ENCODE peak calls at places on chromosome 2, in eight cellular contexts. C is lower leg skin, V is HCT116, E is tibial nerve, L is A549, J is GM12891, A is H1, B is uterus. N is an unnamed sample.

GRCh38 chr2:198913394-198914152 is 544.2 kb downstream of the SATB2 start:
- DNase-seq in J (peak), V (no peak), C (no peak), L (no peak), B (no peak), E (no peak), A (no peak), N (no peak)

GRCh38 chr2:241068942-241069810 is 32.9 kb downstream of the MTERF4 start:
- DNase-seq in B (peak), A (no peak), C (peak), V (no peak), L (no peak), J (no peak), E (peak), N (no peak)

GRCh38 chr2:65522922-65523321 is 90.5 kb upstream of the SPRED2 start:
- DNase-seq in E (no peak), L (no peak), C (no peak), V (no peak), A (no peak), B (no peak), J (no peak), N (no peak)

GRCh38 chr2:171016125-171016524 is 87.1 kb downstream of the GORASP2 start:
- DNase-seq in B (no peak), A (no peak), J (no peak), E (no peak), V (no peak), L (no peak), C (no peak), N (no peak)

GRCh38 chr2:232502901-232503791 is 15.5 kb upstream of the ECEL1 start:
- DNase-seq in J (no peak), B (no peak), L (peak), E (no peak), V (no peak), A (no peak), C (no peak), N (peak)

GRCh38 chr2:63364866-63365265 is 223.4 kb downstream of the WDPCP start:
- DNase-seq in V (no peak), E (no peak), J (no peak), A (no peak), L (no peak), B (no peak), C (no peak), N (no peak)

GRCh38 chr2:167069855-167070254 is 181.6 kb downstream of the XIRP2 start:
- DNase-seq in B (no peak), V (no peak), L (no peak), A (no peak), C (no peak), J (no peak), E (no peak), N (no peak)

GRCh38 chr2:120014231-120014990 is 1.5 kb downstream of the EPB41L5 start:
- DNase-seq in J (no peak), V (no peak), L (no peak), E (no peak), A (no peak), C (no peak), B (no peak), N (no peak)

GRCh38 chr2:63038034-63038433 is 12.6 kb upstream of the OTX1 start:
- DNase-seq in A (no peak), V (no peak), B (no peak), J (no peak), L (no peak), C (no peak), E (no peak), N (no peak)

GRCh38 chr2:228545041-228545440 is 363.6 kb upstream of the SPHKAP start:
- DNase-seq in V (no peak), C (no peak), A (no peak), B (no peak), J (no peak), E (no peak), L (no peak), N (no peak)

GRCh38 chr2:138621139-138621538 is 119.6 kb downstream of the SPOPL start:
- DNase-seq in J (no peak), V (no peak), A (no peak), B (no peak), E (no peak), C (no peak), L (no peak), N (no peak)

GRCh38 chr2:237699870-237700582 is 72.6 kb downstream of the LRRFIP1 start:
- DNase-seq in L (no peak), B (no peak), A (no peak), E (no peak), J (no peak), V (no peak), C (peak), N (no peak)

GRCh38 chr2:236945431-236946016 is 140.2 kb upstream of the COPS8 start:
- DNase-seq in C (no peak), V (no peak), J (no peak), E (no peak), L (no peak), B (no peak), A (no peak), N (no peak)

GRCh38 chr2:236637691-236638569 is 68.3 kb downstream of the ACKR3 start:
- DNase-seq in L (no peak), E (no peak), A (no peak), J (no peak), V (no peak), C (peak), B (peak), N (no peak)

GRCh38 chr2:127581050-127581345 is 45.5 kb downstream of the MYO7B start:
- DNase-seq in B (no peak), L (no peak), V (no peak), C (peak), E (no peak), J (no peak), A (no peak), N (no peak)

GRCh38 chr2:236943841-236944513 is 141.7 kb upstream of the COPS8 start:
- DNase-seq in B (no peak), V (no peak), J (no peak), A (no peak), C (no peak), E (no peak), L (no peak), N (no peak)

GRCh38 chr2:120566331-120567035 is 169.2 kb upstream of the GLI2 start:
- DNase-seq in J (no peak), L (no peak), B (no peak), C (no peak), E (peak), A (no peak), V (no peak), N (no peak)

GRCh38 chr2:15688924-15689568 is 97.4 kb downstream of the DDX1 start:
- DNase-seq in C (no peak), L (no peak), V (no peak), B (no peak), A (no peak), J (no peak), E (no peak), N (no peak)

GRCh38 chr2:234674781-234675201 is 177.9 kb upstream of the ARL4C start:
- DNase-seq in V (no peak), E (no peak), C (no peak), L (no peak), A (no peak), B (no peak), J (no peak), N (no peak)

GRCh38 chr2:142876423-142876822 is 1.0 kb upstream of the KYNU start:
- DNase-seq in L (no peak), J (no peak), E (no peak), V (no peak), B (no peak), A (no peak), C (no peak), N (no peak)

GRCh38 chr2:85431787-85432186 is 13.3 kb downstream of the SH2D6 start:
- DNase-seq in V (no peak), E (no peak), L (no peak), A (no peak), C (no peak), J (no peak), B (no peak), N (no peak)

GRCh38 chr2:118738524-118739308 is 108.7 kb downstream of the EN1 start:
- DNase-seq in A (no peak), B (peak), V (peak), C (peak), L (peak), J (no peak), E (no peak), N (no peak)

GRCh38 chr2:53787255-53787910 is 539 bp downstream of the ERLEC1 start:
- DNase-seq in B (no peak), V (no peak), J (no peak), C (no peak), E (no peak), L (no peak), A (no peak), N (peak)

GRCh38 chr2:74552914-74553811 is 579 bp downstream of the LOXL3 start:
- DNase-seq in J (no peak), E (no peak), C (peak), B (no peak), V (no peak), A (no peak), L (no peak), N (peak)

GRCh38 chr2:45851111-45851510 is 199.6 kb downstream of the PRKCE start:
- DNase-seq in C (no peak), B (no peak), V (no peak), E (no peak), J (no peak), A (no peak), L (no peak), N (no peak)

GRCh38 chr2:45614871-45615270 is 3.8 kb upstream of the SRBD1 start:
- DNase-seq in E (no peak), C (no peak), B (no peak), L (no peak), A (no peak), J (no peak), V (no peak), N (no peak)

GRCh38 chr2:68837164-68837860 is 33.9 kb downstream of the BMP10 start:
- DNase-seq in B (peak), C (peak), J (no peak), E (peak), V (peak), L (peak), A (peak), N (peak)

GRCh38 chr2:70906439-70907018 is 29.2 kb upstream of the ATP6V1B1 start:
- DNase-seq in A (no peak), E (no peak), J (no peak), V (no peak), C (peak), L (no peak), B (no peak), N (no peak)

GRCh38 chr2:167964650-167965404 is 282.6 kb downstream of the STK39 start:
- DNase-seq in A (no peak), B (no peak), C (no peak), E (no peak), J (no peak), V (no peak), L (no peak), N (no peak)

GRCh38 chr2:214226061-214226460 is 184.8 kb upstream of the VWC2L start:
- DNase-seq in C (no peak), E (no peak), A (no peak), J (no peak), V (no peak), B (no peak), L (no peak), N (no peak)

DNA sequence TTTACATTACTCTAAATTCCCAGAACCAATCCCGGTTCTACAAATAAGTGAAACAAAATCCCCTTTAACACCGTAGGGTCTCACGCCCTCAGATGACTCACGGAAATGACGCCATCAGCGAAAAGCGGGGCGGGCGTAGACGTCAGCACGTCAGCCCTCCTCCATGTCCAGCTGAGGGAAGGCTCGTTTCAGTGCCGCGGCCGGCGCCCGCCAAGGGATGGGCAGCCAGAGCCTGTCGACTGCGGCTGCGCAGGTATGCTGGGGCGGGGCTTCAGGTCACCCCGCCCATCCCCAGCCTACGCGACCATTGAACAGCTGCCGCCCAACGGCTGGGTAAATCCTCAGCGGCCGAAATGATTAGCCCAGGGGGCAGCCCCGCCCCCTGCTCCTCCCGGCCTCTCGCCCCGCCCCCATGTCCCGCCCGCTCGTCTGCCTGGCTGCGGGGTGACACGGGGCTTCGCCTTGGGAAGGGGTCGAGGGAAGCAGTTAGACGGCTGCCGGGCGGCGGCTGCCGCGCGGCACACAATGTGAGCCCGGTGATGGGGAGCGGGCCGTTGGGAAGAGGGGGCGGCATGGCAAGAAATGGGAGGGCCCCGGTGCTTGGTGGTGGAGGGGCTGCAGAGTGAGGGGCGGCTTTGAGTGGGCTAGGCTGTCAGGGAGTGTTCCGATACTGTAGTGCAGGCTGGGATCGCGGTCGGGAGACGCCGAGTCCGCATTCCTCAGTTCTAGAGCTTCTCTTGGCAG is at the start of gene NBEAL1:
- DNase-seq in J (peak), A (peak), B (peak), C (peak), L (peak), E (peak), V (peak), N (peak)
- TF ChIP-seq POLR2A in J (peak), A (peak), B (peak), C (no peak), L (peak), E (peak), V (no peak), N (peak)

DNA sequence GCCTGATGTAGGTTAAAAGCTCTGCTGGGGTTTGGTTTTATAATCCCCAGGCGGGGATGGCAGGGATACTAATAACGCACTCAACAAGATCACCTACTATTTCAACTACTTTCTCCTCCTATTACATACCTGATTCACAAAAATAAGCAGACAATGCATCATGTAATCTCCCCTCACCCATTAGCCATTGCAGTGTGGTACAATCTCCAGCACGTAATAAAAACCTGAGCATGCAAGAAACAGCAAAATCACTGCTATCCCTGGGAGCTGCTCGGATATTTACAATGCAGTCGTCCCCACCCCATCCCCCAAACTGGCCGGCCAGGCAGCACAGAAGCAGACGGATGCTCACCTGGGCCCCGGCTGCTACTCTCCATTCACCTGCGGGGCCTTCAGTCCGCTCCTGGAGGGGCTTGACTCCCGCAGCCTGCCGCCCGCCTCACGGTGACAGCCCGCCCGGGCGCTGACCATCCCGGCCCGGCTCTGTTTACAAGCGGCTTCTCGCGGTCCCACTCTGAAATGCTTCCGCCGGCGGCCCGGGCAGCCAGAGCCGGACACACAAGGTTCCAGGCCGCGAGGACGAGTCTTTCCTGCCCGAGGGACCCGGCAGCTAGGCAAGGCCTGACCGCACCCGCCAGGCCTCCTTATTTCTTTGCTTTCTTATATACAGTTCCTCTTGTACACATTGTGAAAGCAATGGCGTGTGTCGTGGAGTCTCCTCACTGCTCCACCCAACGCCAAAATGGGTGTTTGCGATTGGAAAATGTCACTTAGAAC is at the start of gene PLEKHM3:
- DNase-seq in V (peak), E (peak), L (peak), A (no peak), J (peak), C (peak), B (peak), N (peak)
- TF ChIP-seq POLR2A in V (no peak), E (peak), L (peak), A (peak), J (peak), C (no peak), B (peak), N (peak)

GRCh38 chr2:175004980-175005832 is at the start of gene CHN1:
- DNase-seq in J (peak), L (peak), B (peak), C (peak), E (peak), A (no peak), V (no peak), N (peak)
- TF ChIP-seq POLR2A in J (no peak), L (peak), B (peak), C (no peak), E (peak), A (peak), V (no peak), N (no peak)

GRCh38 chr2:156399224-156399949 is 36.8 kb upstream of the GPD2 start:
- DNase-seq in B (peak), J (no peak), L (peak), C (no peak), A (no peak), V (no peak), E (no peak), N (no peak)

GRCh38 chr2:156401863-156402262 is 34.3 kb upstream of the GPD2 start:
- DNase-seq in V (no peak), B (no peak), A (no peak), L (no peak), J (no peak), C (no peak), E (no peak), N (no peak)

GRCh38 chr2:156400704-156401678 is 35.2 kb upstream of the GPD2 start:
- DNase-seq in L (peak), B (peak), E (peak), J (peak), A (peak), V (peak), C (peak), N (peak)

GRCh38 chr2:156398176-156398575 is 38.0 kb upstream of the GPD2 start:
- DNase-seq in J (no peak), V (no peak), C (no peak), A (no peak), L (no peak), E (no peak), B (no peak), N (no peak)

GRCh38 chr2:156399950-156400703 is 36.1 kb upstream of the GPD2 start:
- DNase-seq in V (peak), A (peak), C (peak), E (peak), B (peak), J (peak), L (peak), N (no peak)
- TF ChIP-seq POLR2A in V (peak), A (no peak), C (no peak), E (peak), B (peak), J (no peak), L (no peak), N (no peak)

DNA sequence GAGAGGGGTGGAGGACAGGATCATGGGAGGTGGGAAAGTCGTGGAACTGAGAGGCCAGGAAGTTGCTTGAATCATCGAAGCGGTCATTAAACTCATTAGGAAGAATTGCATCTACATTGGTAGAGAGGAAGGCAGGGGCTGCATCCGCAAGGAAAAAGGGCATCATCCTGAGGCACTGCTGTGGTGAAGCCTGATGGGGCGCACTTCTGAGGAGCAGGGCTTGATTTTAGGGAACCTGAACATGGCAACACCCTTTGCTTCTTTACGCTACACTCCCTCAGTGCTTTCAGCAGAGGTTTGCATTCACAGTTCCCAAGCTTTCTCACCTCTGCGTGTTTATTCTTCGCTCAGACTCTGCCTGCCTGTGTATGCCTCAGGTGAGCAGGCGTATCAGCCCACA is 352.0 kb upstream of the RAB6C start:
- DNase-seq in L (no peak), C (peak), B (no peak), A (no peak), E (no peak), V (no peak), J (no peak), N (no peak)
- TF ChIP-seq POLR2A in L (no peak), C (no peak), B (no peak), A (no peak), E (no peak), V (no peak), J (no peak), N (no peak)

GRCh38 chr2:20444993-20445910 is 1.6 kb upstream of the RHOB start:
- DNase-seq in J (no peak), A (no peak), C (peak), B (peak), E (peak), L (no peak), V (no peak), N (no peak)

GRCh38 chr2:20446280-20446916 is 476 bp upstream of the RHOB start:
- DNase-seq in A (no peak), C (peak), L (no peak), V (no peak), J (no peak), E (no peak), B (peak), N (no peak)

GRCh38 chr2:20446917-20447436 is at the start of gene RHOB:
- DNase-seq in E (peak), A (peak), J (peak), C (peak), L (peak), B (peak), V (peak), N (peak)

GRCh38 chr2:20443276-20443920 is 3.5 kb upstream of the RHOB start:
- DNase-seq in J (no peak), E (peak), A (no peak), V (no peak), L (no peak), C (peak), B (peak), N (peak)

GRCh38 chr2:20444113-20444992 is 2.5 kb upstream of the RHOB start:
- DNase-seq in B (peak), C (peak), J (no peak), E (peak), V (no peak), A (no peak), L (no peak), N (no peak)
- TF ChIP-seq POLR2A in B (peak), C (no peak), J (no peak), E (peak), V (no peak), A (no peak), L (no peak), N (no peak)

DNA sequence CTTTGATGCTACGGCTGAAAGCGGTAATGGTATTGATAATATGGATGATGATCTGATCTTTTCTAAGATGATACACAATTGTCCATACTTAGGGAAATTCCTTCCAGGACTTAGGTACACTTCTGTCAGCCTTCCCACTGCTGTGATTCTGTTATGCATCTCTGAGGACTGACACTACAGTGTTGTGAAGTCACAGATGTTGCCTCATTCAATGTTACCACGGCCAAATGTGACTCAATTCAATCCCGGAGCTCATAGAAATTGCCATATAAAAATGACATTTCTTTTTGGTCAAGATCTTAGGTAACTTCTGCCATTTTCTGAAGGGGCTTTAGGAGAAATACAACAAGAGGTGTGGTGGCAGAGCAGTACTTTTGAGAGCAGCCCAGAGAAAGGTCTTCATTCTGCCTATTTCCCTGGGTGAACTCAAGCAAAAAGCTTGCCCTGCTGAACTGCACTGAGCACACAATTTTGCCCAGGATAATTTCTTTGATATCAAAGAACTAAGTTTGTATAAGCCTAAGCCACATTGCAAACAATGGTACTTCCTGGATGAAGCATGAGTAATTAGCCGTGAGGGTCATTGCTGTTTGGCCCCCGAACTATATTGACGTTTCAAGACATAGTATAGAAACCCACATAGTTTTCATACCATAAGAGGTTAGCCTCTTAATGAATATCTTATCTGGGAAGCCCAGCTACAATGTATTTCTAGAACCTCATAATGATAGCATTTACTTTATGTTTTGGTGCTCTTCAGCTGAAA is 437.3 kb downstream of the MEIS1 start:
- DNase-seq in A (no peak), V (no peak), J (no peak), E (no peak), B (peak), L (no peak), C (no peak), N (no peak)
- TF ChIP-seq POLR2A in A (no peak), V (no peak), J (no peak), E (no peak), B (no peak), L (no peak), C (no peak), N (no peak)